ENCODE peak calls at places on chromosomes 11 and 22, in nine cellular contexts. Q, F, J, Y, T, C, L, W and P are unnamed samples.

GRCh38 chr11:17548444-17548843 is 1.4 kb downstream of the OTOG start:
- DNase-seq in J (no peak), L (no peak), C (no peak), T (no peak), Y (no peak), Q (no peak), F (no peak), W (no peak), P (no peak)

GRCh38 chr22:26517429-26517828 is 5.2 kb upstream of the TFIP11 start:
- DNase-seq in Q (no peak), J (no peak), C (no peak), Y (no peak), F (no peak), W (no peak), T (no peak), L (no peak), P (no peak)

GRCh38 chr22:28741200-28741757 is 341 bp downstream of the CHEK2 start:
- DNase-seq in J (no peak), Q (no peak), L (no peak), F (no peak), T (no peak), W (no peak), Y (no peak), C (no peak), P (no peak)

GRCh38 chr22:19045094-19045493 is 77.1 kb downstream of the DGCR2 start:
- DNase-seq in W (no peak), T (no peak), J (no peak), Q (no peak), Y (no peak), C (no peak), F (no peak), L (no peak), P (no peak)

GRCh38 chr11:101446238-101446637 is 137.6 kb downstream of the TRPC6 start:
- DNase-seq in L (peak; percentile 32), C (no peak), W (peak; percentile 8), Y (no peak), T (no peak), F (no peak), J (peak; percentile 87), Q (no peak), P (peak; percentile 58)

GRCh38 chr11:119590651-119591308 is 138.2 kb downstream of the NECTIN1 start:
- DNase-seq in L (peak; percentile 27), C (no peak), F (no peak), Q (no peak), T (no peak), Y (no peak), J (no peak), W (peak; percentile 71), P (no peak)

GRCh38 chr11:120066738-120067303 is 71.1 kb downstream of the TRIM29 start:
- DNase-seq in Q (no peak), F (no peak), Y (no peak), T (no peak), L (no peak), W (no peak), C (no peak), J (no peak), P (no peak)

GRCh38 chr11:75351541-75352416 is at the start of gene ARRB1:
- DNase-seq in J (peak; percentile 41), T (no peak), C (peak; percentile 22), F (peak; percentile 61), W (peak; percentile 50), L (no peak), Q (peak; percentile 79), Y (no peak), P (peak; percentile 67)

GRCh38 chr11:776459-777287 is 614 bp downstream of the GATD1 start:
- DNase-seq in J (no peak), Y (no peak), L (no peak), W (no peak), F (no peak), T (no peak), C (peak; percentile 47), Q (peak; percentile 75), P (no peak)

GRCh38 chr11:1019321-1019910 is 17.1 kb downstream of the MUC6 start:
- DNase-seq in Y (no peak), W (no peak), F (no peak), T (no peak), L (no peak), J (no peak), C (no peak), Q (no peak), P (no peak)

GRCh38 chr11:102313225-102313940 is 3.9 kb upstream of the BIRC3 start:
- DNase-seq in F (no peak), C (no peak), Y (no peak), Q (no peak), L (peak; percentile 33), T (no peak), J (no peak), W (no peak), P (peak; percentile 19)

GRCh38 chr22:47549741-47550340 is 787.4 kb downstream of the TBC1D22A start:
- DNase-seq in W (no peak), Q (no peak), C (no peak), J (no peak), T (no peak), Y (no peak), L (no peak), F (no peak), P (no peak)

GRCh38 chr22:47324435-47324990 is 562.1 kb downstream of the TBC1D22A start:
- DNase-seq in F (no peak), Q (no peak), Y (no peak), T (no peak), C (no peak), W (no peak), L (no peak), J (no peak), P (no peak)

GRCh38 chr11:21769188-21769587 is 423.7 kb upstream of the ANO5 start:
- DNase-seq in Y (no peak), F (no peak), L (no peak), C (no peak), Q (no peak), J (no peak), T (no peak), W (no peak), P (no peak)

GRCh38 chr22:27825174-27825573 is 23.6 kb upstream of the MN1 start:
- DNase-seq in F (no peak), Q (no peak), J (peak; percentile 20), Y (no peak), T (no peak), C (no peak), L (no peak), W (no peak), P (no peak)

GRCh38 chr11:67197606-67198005 is 68.7 kb upstream of the GRK2 start:
- DNase-seq in T (no peak), Q (no peak), C (no peak), Y (no peak), J (no peak), L (no peak), W (no peak), F (no peak), P (no peak)

GRCh38 chr11:131584694-131585592 is 214.5 kb downstream of the NTM start:
- DNase-seq in Q (peak; percentile 53), C (no peak), F (no peak), J (no peak), L (no peak), T (no peak), Y (no peak), W (no peak), P (no peak)

GRCh38 chr11:117509543-117509942 is 181.9 kb downstream of the CEP164 start:
- DNase-seq in W (no peak), Y (no peak), C (no peak), J (no peak), F (no peak), L (no peak), T (no peak), Q (no peak), P (no peak)

GRCh38 chr22:32202539-32203180 is 2.2 kb downstream of the RFPL2 start:
- DNase-seq in Y (peak; percentile 42), T (peak; percentile 67), J (peak; percentile 46), C (peak; percentile 37), Q (peak; percentile 62), L (peak; percentile 23), W (peak; percentile 58), F (no peak), P (peak; percentile 78)

GRCh38 chr22:17787159-17788022 is 13.1 kb upstream of the BID start:
- DNase-seq in F (no peak), Y (no peak), T (no peak), J (peak; percentile 50), W (no peak), C (no peak), L (peak; percentile 14), Q (no peak), P (no peak)

GRCh38 chr11:114818382-114818781 is 140.1 kb downstream of the NXPE2 start:
- DNase-seq in Q (no peak), J (no peak), T (no peak), C (no peak), Y (no peak), L (no peak), W (no peak), F (no peak), P (no peak)

GRCh38 chr11:127074151-127074761 is 73.7 kb upstream of the KIRREL3 start:
- DNase-seq in W (peak; percentile 4), Y (no peak), F (no peak), T (no peak), C (peak; percentile 41), L (peak; percentile 29), J (peak; percentile 60), Q (peak; percentile 18), P (peak; percentile 95)